ENCODE peak calls at places on chromosomes 7 and 10, in six cellular contexts. R is K562, B is H1, S is HepG2, C is SK-N-SH, Z is GM12878. D is an unnamed sample.

GRCh38 chr7:4769753-4770152 is 5.7 kb upstream of the AP5Z1 start:
- DNase-seq in R (no peak), B (no peak), S (no peak), C (no peak), Z (no peak), D (no peak)

GRCh38 chr7:135974667-135975066 is 2.5 kb downstream of the MTPN start:
- DNase-seq in R (no peak), B (no peak), S (no peak), C (no peak), Z (no peak), D (no peak)

GRCh38 chr10:4656576-4657194 is 169.3 kb upstream of the AKR1E2 start:
- DNase-seq in R (peak), B (no peak), S (peak), C (peak), Z (no peak), D (no peak)

GRCh38 chr10:73816917-73817729 is 5.7 kb upstream of the NDST2 start:
- DNase-seq in R (peak), B (no peak), S (no peak), C (no peak), Z (no peak), D (peak)

GRCh38 chr10:21649441-21649872 is 115.4 kb downstream of the MLLT10 start:
- DNase-seq in R (no peak), B (no peak), S (no peak), C (no peak), Z (no peak), D (peak)

GRCh38 chr7:6647541-6647940 is 10.4 kb downstream of the ZNF316 start:
- DNase-seq in R (no peak), B (no peak), S (no peak), C (no peak), Z (no peak), D (no peak)

GRCh38 chr7:78218051-78218450 is 419.5 kb downstream of the PHTF2 start:
- DNase-seq in R (no peak), B (no peak), S (no peak), C (no peak), Z (no peak), D (no peak)

GRCh38 chr7:28626629-28627262 is 214.4 kb downstream of the CREB5 start:
- DNase-seq in R (peak), B (peak), S (peak), C (peak), Z (no peak), D (peak)

GRCh38 chr7:13778967-13779366 is 210.5 kb downstream of the ETV1 start:
- DNase-seq in R (no peak), B (no peak), S (no peak), C (no peak), Z (no peak), D (no peak)

GRCh38 chr7:28107960-28108359 is 72.6 kb downstream of the JAZF1 start:
- DNase-seq in R (no peak), B (no peak), S (no peak), C (no peak), Z (no peak), D (no peak)

GRCh38 chr10:121578298-121578697 is 19.9 kb downstream of the FGFR2 start:
- DNase-seq in R (no peak), B (no peak), S (no peak), C (no peak), Z (no peak), D (no peak)

GRCh38 chr10:121578965-121579364 is 19.3 kb downstream of the FGFR2 start:
- DNase-seq in R (no peak), B (no peak), S (no peak), C (no peak), Z (no peak), D (no peak)

GRCh38 chr10:121583258-121583657 is 15.0 kb downstream of the FGFR2 start:
- DNase-seq in R (no peak), B (no peak), S (no peak), C (no peak), Z (no peak), D (no peak)

GRCh38 chr10:121579656-121580055 is 18.6 kb downstream of the FGFR2 start:
- DNase-seq in R (no peak), B (no peak), S (no peak), C (no peak), Z (no peak), D (no peak)

DNA sequence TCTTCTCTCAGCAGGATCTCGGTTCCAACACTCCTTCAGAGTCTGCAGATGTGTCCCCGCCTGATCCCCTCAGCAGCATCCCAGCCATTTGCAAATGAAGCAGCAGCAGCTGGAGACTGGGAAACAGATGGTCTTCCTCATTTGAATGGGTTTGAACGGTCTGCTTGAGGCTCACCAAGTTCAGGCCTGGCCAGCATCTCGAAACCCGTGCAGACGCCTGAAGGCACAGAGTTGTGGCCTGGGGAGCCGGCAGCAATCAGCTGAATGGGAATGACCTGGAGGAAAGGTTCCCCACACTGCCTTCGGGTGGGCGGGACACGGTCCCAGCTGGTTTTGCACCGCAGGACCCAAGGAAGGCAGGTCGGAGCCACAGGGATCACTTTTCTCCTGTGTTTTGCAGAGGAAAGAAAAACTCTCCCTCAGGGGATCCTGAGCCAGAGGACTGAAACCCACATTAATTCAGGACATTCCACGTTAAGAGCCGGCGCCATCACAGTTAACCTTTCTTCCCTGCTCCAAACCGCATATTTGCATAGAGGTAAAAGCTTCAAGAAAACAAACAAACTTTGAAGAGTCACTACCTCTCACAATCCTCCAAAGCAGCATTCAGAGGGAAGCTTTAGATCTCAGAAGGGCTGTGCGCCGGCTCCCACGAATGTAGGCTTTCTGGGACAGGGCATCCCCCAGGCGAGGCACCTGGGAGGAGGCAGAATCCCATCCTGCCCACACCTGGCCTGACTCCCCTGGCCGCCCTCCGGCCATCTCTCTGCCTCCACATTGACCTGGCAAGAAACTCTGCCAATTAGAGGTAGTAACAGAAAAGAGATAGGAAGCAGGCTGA is 17.7 kb downstream of the FGFR2 start:
- DNase-seq in R (no peak), B (peak), S (no peak), C (no peak), Z (no peak), D (no peak)
- H3K27ac ChIP-seq in R (no peak), B (peak), S (no peak), C (no peak), Z (no peak), D (no peak)

GRCh38 chr7:117132385-117133120 is 179.3 kb downstream of the ST7 start:
- DNase-seq in R (no peak), B (no peak), S (no peak), C (no peak), Z (no peak), D (no peak)
- TF ChIP-seq GABPA in R (no peak), B (no peak), S (no peak), C (no peak), Z (no peak), D (no peak)

GRCh38 chr7:81902536-81902935 is 132.7 kb upstream of the HGF start:
- DNase-seq in R (no peak), B (no peak), S (no peak), C (no peak), Z (no peak), D (no peak)
- H3K27ac ChIP-seq in R (no peak), B (no peak), S (no peak), C (no peak), Z (no peak), D (no peak)

GRCh38 chr7:47336178-47337020 is 245.5 kb downstream of the TNS3 start:
- DNase-seq in R (no peak), B (no peak), S (no peak), C (no peak), Z (no peak), D (no peak)
- TF ChIP-seq GABPA in R (no peak), B (no peak), S (no peak), C (no peak), Z (no peak), D (no peak)

GRCh38 chr10:94315975-94316464 is 46.7 kb downstream of the NOC3L start:
- DNase-seq in R (no peak), B (no peak), S (peak), C (no peak), Z (no peak), D (no peak)
- H3K27ac ChIP-seq in R (no peak), B (no peak), S (peak), C (no peak), Z (no peak), D (no peak)